ENCODE peak calls at places on chromosomes 1 and 21, in six cellular contexts. D is OCI-LY7, I is caudate nucleus, T is GM23248, J is tibial artery, E is left ventricle myocardium inferior. X is an unnamed sample.

GRCh38 chr1:177181631-177182291 is 11.0 kb downstream of the BRINP2 start:
- DNase-seq in D (peak), I (no peak), T (peak), J (peak), E (peak), X (peak)

GRCh38 chr1:221601166-221601565 is 140.7 kb downstream of the DUSP10 start:
- DNase-seq in D (no peak), I (no peak), T (no peak), J (no peak), E (no peak), X (no peak)

GRCh38 chr1:33336580-33336979 is 15.7 kb upstream of the A3GALT2 start:
- DNase-seq in D (no peak), I (no peak), T (no peak), J (no peak), E (no peak), X (no peak)

GRCh38 chr1:26021647-26022403 is at the start of gene EXTL1:
- DNase-seq in D (no peak), I (peak), T (peak), J (no peak), E (peak), X (no peak)

GRCh38 chr1:221032616-221033342 is 153.5 kb downstream of the HLX start:
- DNase-seq in D (no peak), I (no peak), T (peak), J (no peak), E (no peak), X (peak)

GRCh38 chr1:192678099-192678498 is 42.2 kb downstream of the RGS13 start:
- DNase-seq in D (no peak), I (no peak), T (no peak), J (no peak), E (no peak), X (no peak)

GRCh38 chr1:9807541-9807940 is 16.2 kb downstream of the CLSTN1 start:
- DNase-seq in D (no peak), I (no peak), T (no peak), J (no peak), E (no peak), X (peak)

GRCh38 chr1:245051349-245052221 is 103.2 kb upstream of the KIF26B start:
- DNase-seq in D (no peak), I (no peak), T (no peak), J (peak), E (peak), X (no peak)

GRCh38 chr1:198491028-198491427 is 49.5 kb downstream of the ATP6V1G3 start:
- DNase-seq in D (no peak), I (no peak), T (no peak), J (no peak), E (no peak), X (no peak)

GRCh38 chr1:240499012-240499411 is 112.9 kb downstream of the GREM2 start:
- DNase-seq in D (no peak), I (no peak), T (peak), J (no peak), E (no peak), X (no peak)

GRCh38 chr1:176029155-176029554 is 177.9 kb downstream of the COP1 start:
- DNase-seq in D (no peak), I (no peak), T (no peak), J (no peak), E (no peak), X (no peak)

GRCh38 chr1:7783178-7783711 is 846 bp upstream of the PER3 start:
- DNase-seq in D (peak), I (no peak), T (peak), J (peak), E (peak), X (peak)

GRCh38 chr1:167145965-167146364 is 52.1 kb downstream of the STYXL2 start:
- DNase-seq in D (no peak), I (no peak), T (no peak), J (no peak), E (no peak), X (no peak)

GRCh38 chr1:229296541-229296941 is 25.6 kb downstream of the RAB4A start:
- DNase-seq in D (no peak), I (no peak), T (peak), J (no peak), E (peak), X (no peak)

GRCh38 chr1:12438349-12438924 is 179.6 kb downstream of the DHRS3 start:
- DNase-seq in D (no peak), I (no peak), T (peak), J (no peak), E (no peak), X (no peak)

GRCh38 chr1:119373465-119373864 is 4.9 kb downstream of the HAO2 start:
- DNase-seq in D (no peak), I (no peak), T (peak), J (no peak), E (no peak), X (no peak)

GRCh38 chr1:113416515-113416914 is 26.2 kb downstream of the MAGI3 start:
- DNase-seq in D (peak), I (no peak), T (no peak), J (no peak), E (no peak), X (no peak)

GRCh38 chr1:231814536-231814935 is 187.9 kb downstream of the DISC1 start:
- DNase-seq in D (no peak), I (no peak), T (no peak), J (no peak), E (no peak), X (no peak)

GRCh38 chr1:28232558-28233263 is at the start of gene DNAJC8:
- DNase-seq in D (peak), I (peak), T (peak), J (peak), E (peak), X (peak)

GRCh38 chr1:167555971-167556714 is 2.6 kb upstream of the CREG1 start:
- DNase-seq in D (peak), I (peak), T (peak), J (peak), E (peak), X (peak)

GRCh38 chr21:45721656-45722055 is 78.1 kb downstream of the PCBP3 start:
- DNase-seq in D (no peak), I (no peak), T (no peak), J (no peak), E (no peak), X (no peak)

GRCh38 chr1:4792565-4792964 is 138.2 kb downstream of the AJAP1 start:
- DNase-seq in D (no peak), I (no peak), T (no peak), J (no peak), E (no peak), X (no peak)

GRCh38 chr1:22141948-22142314 is 966 bp downstream of the WNT4 start:
- DNase-seq in D (no peak), I (no peak), T (peak), J (no peak), E (no peak), X (no peak)

GRCh38 chr1:173190101-173190895 is 16.8 kb downstream of the TNFSF4 start:
- DNase-seq in D (no peak), I (no peak), T (peak), J (peak), E (peak), X (peak)

GRCh38 chr1:32045770-32046169 is 27.0 kb upstream of the TMEM39B start:
- DNase-seq in D (no peak), I (no peak), T (no peak), J (no peak), E (no peak), X (no peak)

GRCh38 chr1:47424336-47424982 is 8.4 kb downstream of the FOXE3 start:
- DNase-seq in D (peak), I (no peak), T (peak), J (peak), E (no peak), X (no peak)

GRCh38 chr1:111585461-111586100 is 34.0 kb upstream of the RAP1A start:
- DNase-seq in D (no peak), I (no peak), T (peak), J (no peak), E (no peak), X (no peak)

GRCh38 chr21:32770514-32771133 is 931 bp downstream of the PAXBP1 start:
- DNase-seq in D (peak), I (no peak), T (peak), J (peak), E (peak), X (no peak)

GRCh38 chr21:33854604-33855003 is 61.0 kb downstream of the ATP5PO start:
- DNase-seq in D (no peak), I (no peak), T (peak), J (no peak), E (no peak), X (no peak)

GRCh38 chr1:200400556-200400955 is 9.3 kb downstream of the ZNF281 start:
- DNase-seq in D (no peak), I (no peak), T (no peak), J (no peak), E (no peak), X (no peak)

DNA sequence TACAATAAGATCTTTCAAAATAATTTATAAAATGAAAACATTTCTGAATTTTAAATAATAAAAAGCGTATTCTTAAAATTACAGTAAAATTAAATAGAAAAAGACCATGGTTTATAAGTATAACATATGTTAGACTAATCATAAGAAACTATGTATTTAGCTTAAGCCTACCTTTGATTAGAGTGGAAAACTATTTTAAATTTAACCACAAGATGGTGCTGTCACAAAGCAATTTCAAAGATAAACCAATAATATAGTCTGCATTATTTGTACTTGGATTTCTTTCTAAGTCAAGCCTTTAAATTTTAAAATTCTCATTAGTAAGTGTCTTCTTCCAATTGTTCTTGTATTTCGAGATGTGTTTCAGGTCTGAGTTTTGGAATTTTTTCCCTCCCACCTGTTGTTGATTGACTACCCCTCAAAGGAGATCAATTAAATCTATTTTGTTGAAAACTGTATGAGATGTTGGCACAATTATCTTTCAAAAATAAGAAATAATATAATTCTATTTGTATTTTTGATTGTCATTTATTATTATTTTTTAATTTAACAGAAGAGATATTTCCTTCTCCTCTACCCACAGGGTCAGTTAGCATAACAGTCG is 459.8 kb downstream of the KCNT2 start:
- DNase-seq in D (peak), I (no peak), T (peak), J (no peak), E (no peak), X (no peak)
- H3K27ac ChIP-seq in D (no peak), I (no peak), T (no peak), J (no peak), E (no peak), X (no peak)

GRCh38 chr1:19365711-19366110 is 53.6 kb downstream of the SLC66A1 start:
- DNase-seq in D (no peak), I (no peak), T (peak), J (no peak), E (no peak), X (no peak)

GRCh38 chr1:19366599-19367315 is 54.6 kb downstream of the SLC66A1 start:
- DNase-seq in D (no peak), I (no peak), T (no peak), J (no peak), E (no peak), X (no peak)

GRCh38 chr1:19360026-19360813 is 48.1 kb downstream of the SLC66A1 start:
- DNase-seq in D (no peak), I (no peak), T (no peak), J (no peak), E (no peak), X (no peak)

GRCh38 chr1:19361231-19362147 is 49.4 kb downstream of the SLC66A1 start:
- DNase-seq in D (no peak), I (no peak), T (peak), J (no peak), E (no peak), X (no peak)

GRCh38 chr1:19363526-19364152 is 51.5 kb downstream of the SLC66A1 start:
- DNase-seq in D (no peak), I (no peak), T (peak), J (no peak), E (no peak), X (no peak)
- H3K27ac ChIP-seq in D (no peak), I (no peak), T (peak), J (no peak), E (no peak), X (peak)

DNA sequence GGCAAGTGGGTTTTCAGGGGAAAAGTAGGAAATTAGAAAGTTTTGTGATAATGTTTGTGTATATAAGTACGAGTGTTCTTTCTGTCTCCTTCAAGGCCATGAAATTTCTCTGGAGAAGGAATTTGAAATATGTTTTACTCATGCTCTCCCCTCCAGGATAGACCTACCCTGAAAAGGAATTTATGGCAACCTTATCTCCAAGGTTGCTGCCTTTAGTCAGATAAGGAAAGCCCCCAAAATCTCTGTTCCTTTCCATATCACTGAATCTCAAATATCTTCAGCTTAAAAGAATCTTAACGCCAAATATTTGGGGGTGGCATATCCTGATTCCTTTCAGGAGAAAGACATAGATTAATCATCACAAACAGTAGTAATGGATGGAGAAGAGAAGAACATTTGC is 499 bp upstream of the C4BPB start:
- DNase-seq in D (no peak), I (no peak), T (no peak), J (no peak), E (no peak), X (no peak)
- H3K27ac ChIP-seq in D (no peak), I (no peak), T (no peak), J (no peak), E (no peak), X (no peak)

DNA sequence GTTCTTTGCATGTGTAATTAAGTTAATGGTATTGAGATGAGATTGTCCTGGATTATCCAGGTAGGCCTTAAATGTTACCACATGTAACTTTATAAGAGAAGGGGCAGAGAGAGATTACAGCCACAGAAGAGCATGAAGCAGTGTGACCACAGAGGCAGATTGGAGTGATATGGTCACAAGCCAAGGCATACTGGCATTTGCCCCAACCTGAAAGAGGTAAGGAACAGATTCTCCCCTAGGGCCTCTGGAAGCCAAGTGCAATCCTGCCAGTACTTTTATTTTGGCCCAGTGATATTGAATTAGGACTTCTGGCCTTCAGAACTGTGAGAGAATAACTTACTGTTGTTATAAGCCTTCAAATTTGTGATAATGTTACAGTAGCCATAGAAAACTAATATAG is 23.0 kb downstream of the RNF2 start:
- DNase-seq in D (no peak), I (no peak), T (no peak), J (no peak), E (no peak), X (no peak)
- H3K27ac ChIP-seq in D (no peak), I (no peak), T (no peak), J (no peak), E (no peak), X (no peak)

GRCh38 chr1:92399076-92399475 is 87.6 kb downstream of the GFI1 start:
- DNase-seq in D (peak), I (no peak), T (peak), J (no peak), E (no peak), X (no peak)

GRCh38 chr1:92408825-92409224 is 77.9 kb downstream of the GFI1 start:
- DNase-seq in D (no peak), I (no peak), T (peak), J (no peak), E (no peak), X (no peak)

GRCh38 chr1:92409946-92410345 is 76.8 kb downstream of the GFI1 start:
- DNase-seq in D (no peak), I (no peak), T (no peak), J (no peak), E (no peak), X (no peak)

DNA sequence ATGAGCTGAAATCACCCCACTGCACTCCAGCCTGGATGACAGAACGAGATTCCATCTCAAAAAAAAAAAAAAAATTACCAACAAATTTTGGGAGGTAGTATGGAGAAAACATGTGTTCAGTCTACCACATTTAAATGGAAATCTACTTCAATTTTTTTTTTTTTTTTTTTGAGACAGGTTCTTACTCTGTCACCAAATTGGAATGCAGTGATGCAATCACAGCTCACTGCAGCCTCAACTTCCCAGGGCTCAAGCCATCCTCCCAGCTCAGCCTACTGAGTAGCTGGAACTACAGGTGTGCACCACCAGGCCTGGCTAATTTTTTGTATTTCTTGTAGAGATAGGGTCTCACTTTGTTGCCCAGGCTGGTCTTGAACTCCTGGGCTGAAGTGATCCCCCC is 82.1 kb downstream of the GFI1 start:
- DNase-seq in D (no peak), I (no peak), T (peak), J (no peak), E (no peak), X (no peak)
- H3K27ac ChIP-seq in D (no peak), I (no peak), T (no peak), J (no peak), E (no peak), X (no peak)